ENCODE peak calls at places on chromosomes 4 and X, in five cellular contexts. M is HCT116, W is sigmoid colon, D is A549, T is tibial artery. I is an unnamed sample.

GRCh38 chrX:138710311-138710791 is 1.2 kb downstream of the FGF13 start:
- DNase-seq in W (no peak), T (no peak), M (no peak), D (no peak), I (no peak)

GRCh38 chrX:35380808-35381700 is 417.1 kb upstream of the MAGEB16 start:
- DNase-seq in W (no peak), D (peak; percentile 1), M (no peak), T (no peak), I (peak; percentile 8)

GRCh38 chr4:147360301-147360700 is 120.6 kb upstream of the EDNRA start:
- DNase-seq in W (no peak), T (no peak), D (no peak), M (no peak), I (no peak)

GRCh38 chr4:125464146-125464545 is 149.4 kb downstream of the FAT4 start:
- DNase-seq in M (no peak), D (no peak), W (no peak), T (no peak), I (no peak)

GRCh38 chr4:179989975-179990374 is 2253.2 kb upstream of the TENM3 start:
- DNase-seq in M (no peak), W (no peak), D (no peak), T (no peak), I (no peak)

GRCh38 chr4:40984051-40984450 is 230.3 kb downstream of the APBB2 start:
- DNase-seq in W (peak; percentile 78), D (no peak), M (no peak), T (no peak), I (no peak)

GRCh38 chr4:1202526-1203378 is 30.4 kb upstream of the SPON2 start:
- DNase-seq in D (no peak), T (no peak), W (peak; percentile 64), M (no peak), I (no peak)

GRCh38 chrX:10254746-10255145 is 98.0 kb downstream of the CLCN4 start:
- DNase-seq in D (peak; percentile 20), W (no peak), M (no peak), T (no peak), I (no peak)

GRCh38 chr4:6869944-6870343 is 39.7 kb upstream of the TBC1D14 start:
- DNase-seq in T (no peak), M (no peak), W (no peak), D (no peak), I (no peak)

GRCh38 chr4:88660446-88661294 is 37.0 kb downstream of the NAP1L5 start:
- DNase-seq in T (no peak), M (no peak), D (no peak), W (no peak), I (no peak)

GRCh38 chrX:72478853-72479252 is 93.8 kb downstream of the HDAC8 start:
- DNase-seq in M (no peak), T (no peak), W (no peak), D (no peak), I (no peak)

GRCh38 chr4:145179201-145179860 is 1.1 kb downstream of the OTUD4 start:
- DNase-seq in M (peak; percentile 26), W (peak; percentile 81), D (peak; percentile 28), T (peak; percentile 61), I (peak; percentile 50)

GRCh38 chrX:2264179-2265030 is 236.4 kb downstream of the DHRSX start:
- DNase-seq in T (no peak), W (no peak), M (no peak), D (no peak), I (no peak)

GRCh38 chr4:71472946-71473345 is 134.1 kb downstream of the SLC4A4 start:
- DNase-seq in M (no peak), D (no peak), T (no peak), W (no peak), I (peak; percentile 5)

GRCh38 chr4:109989044-109989443 is 76.4 kb downstream of the EGF start:
- DNase-seq in D (no peak), W (no peak), M (peak; percentile 50), T (no peak), I (peak; percentile 96)
- H3K27ac ChIP-seq in D (no peak overlapping the region), W (no peak overlapping the region), M (no peak overlapping the region), T (no peak overlapping the region), I (peak overlapping the region; percentile 79)

DNA sequence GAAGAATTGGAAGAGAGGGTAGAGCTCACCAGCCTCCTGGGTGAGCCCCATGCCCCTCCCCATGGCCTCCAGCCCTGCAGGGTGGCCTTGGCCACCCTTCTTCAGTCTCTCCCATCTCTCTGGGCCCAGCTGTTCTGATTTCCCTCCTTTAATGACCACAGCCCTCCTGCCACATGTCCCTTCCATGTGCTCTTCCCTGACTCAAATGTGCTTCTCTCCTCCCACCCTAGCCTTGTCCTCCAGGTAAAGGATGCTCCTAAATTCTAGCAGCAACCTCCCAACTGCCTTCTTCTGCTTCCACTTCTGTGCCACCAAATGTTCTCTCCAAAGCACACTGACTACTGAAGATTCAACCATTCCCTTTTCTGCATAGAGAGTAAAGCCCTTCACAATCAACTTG is 83.0 kb downstream of the ADRA2C start:
- DNase-seq in T (no peak), M (no peak), W (no peak), D (no peak), I (no peak)
- TF ChIP-seq CTCF in T (no peak), M (no peak), W (no peak), D (no peak), I (no peak)

GRCh38 chr4:142353149-142353738 is 492.9 kb downstream of the INPP4B start:
- DNase-seq in D (no peak), T (no peak), W (no peak), M (peak; percentile 69), I (peak; percentile 36)
- H3K27ac ChIP-seq in D (peak overlapping the region; percentile 43), T (peak overlapping the region; percentile 28), W (no peak overlapping the region), M (peak overlapping the region; percentile 21), I (no peak overlapping the region)

DNA sequence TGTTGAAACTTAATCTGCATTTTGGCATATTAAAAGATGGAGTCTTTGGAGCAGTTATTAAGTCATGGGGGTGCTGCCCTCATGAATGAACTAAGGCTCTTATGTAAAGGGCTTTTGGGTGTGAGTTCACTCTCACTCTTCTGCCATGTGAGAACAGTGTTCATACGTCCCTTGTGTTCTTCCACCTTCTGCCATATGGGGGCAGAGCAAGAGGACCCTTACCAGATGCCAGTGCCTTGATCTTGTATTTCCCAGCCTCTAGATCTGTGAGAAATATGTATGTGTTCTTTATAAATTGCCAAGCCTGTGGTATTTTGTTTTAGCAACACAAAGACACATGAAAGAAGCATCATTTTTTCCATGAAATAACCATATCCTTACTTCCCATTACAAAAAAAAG is 213.9 kb downstream of the SPOCK3 start:
- DNase-seq in M (no peak), D (no peak), W (no peak), T (no peak), I (no peak)
- TF ChIP-seq CTCF in M (no peak), D (peak; percentile 12), W (no peak), T (no peak), I (no peak)

DNA sequence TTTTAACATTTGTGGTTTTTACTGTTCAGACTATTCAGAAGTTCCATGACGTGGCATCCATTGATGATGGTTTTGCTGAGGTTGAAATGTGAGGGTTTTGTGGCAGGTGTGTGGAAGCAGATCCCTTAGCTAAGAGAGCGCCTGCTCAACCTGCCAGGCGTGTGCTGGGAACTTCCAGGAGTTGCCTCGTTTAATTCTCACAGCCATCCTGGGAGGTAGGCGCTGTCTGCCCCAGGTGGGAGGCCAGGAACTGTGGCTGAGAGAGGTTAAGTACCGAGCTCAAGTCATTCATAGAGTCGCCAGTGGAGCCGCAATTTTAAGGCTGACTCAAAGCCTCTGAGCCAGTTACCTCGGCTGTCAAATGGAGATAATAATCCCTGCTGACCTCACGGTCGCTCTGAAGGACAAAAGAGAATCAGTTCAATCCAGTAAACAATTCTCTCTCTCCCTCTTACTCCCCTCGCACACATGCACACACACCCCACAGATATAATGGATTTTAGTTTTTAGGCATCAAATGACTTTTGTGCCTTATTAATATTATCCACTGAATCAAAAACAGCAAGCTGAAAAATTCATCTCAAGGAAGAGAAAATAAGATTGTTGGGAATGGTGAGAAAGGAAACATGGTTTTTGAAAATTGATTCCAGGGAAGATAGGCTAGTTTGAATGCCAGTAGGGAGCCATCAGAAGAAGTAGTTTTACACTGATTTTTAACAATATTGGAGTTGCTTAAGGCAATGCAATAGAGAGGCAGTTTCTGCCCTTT is 171.4 kb downstream of the PTTG2 start:
- DNase-seq in W (no peak), D (no peak), T (no peak), M (no peak), I (no peak)
- H3K27ac ChIP-seq in W (peak overlapping the region; percentile 67), D (no peak overlapping the region), T (peak overlapping the region; percentile 63), M (no peak overlapping the region), I (peak overlapping the region; percentile 68)

I was measured in RWPE1.